ENCODE peak calls at places on chromosomes 11 and 22, in seven cellular contexts. B, C, S, N, V, A and D are unnamed samples.

GRCh38 chr11:59753650-59754493 is 1.3 kb upstream of the STX3 start:
- DNase-seq in A (peak), C (peak), B (peak), N (peak), S (peak), V (peak), D (peak)

GRCh38 chr11:57647368-57647767 is 2.3 kb downstream of the YPEL4 start:
- DNase-seq in V (no peak), B (no peak), C (no peak), A (no peak), N (no peak), S (no peak), D (no peak)

GRCh38 chr11:77213029-77213579 is 85.1 kb downstream of the MYO7A start:
- DNase-seq in V (no peak), C (no peak), S (no peak), A (peak), B (no peak), N (no peak), D (no peak)

GRCh38 chr11:111836766-111837165 is 34.6 kb downstream of the ALG9 start:
- DNase-seq in C (no peak), N (peak), V (no peak), B (no peak), S (no peak), A (no peak), D (no peak)

GRCh38 chr11:121582296-121582695 is 129.5 kb upstream of the SORL1-AS1 start:
- DNase-seq in S (no peak), C (no peak), N (no peak), A (no peak), V (no peak), B (no peak), D (no peak)

GRCh38 chr11:6856871-6857270 is 6.0 kb upstream of the OR10A2 start:
- DNase-seq in V (no peak), N (no peak), C (no peak), A (no peak), S (no peak), B (no peak), D (no peak)

GRCh38 chr11:111329306-111330204 is 31.2 kb downstream of the POU2AF3 start:
- DNase-seq in V (no peak), N (no peak), C (no peak), S (no peak), A (no peak), B (no peak), D (peak)

GRCh38 chr11:30789270-30789669 is 203.1 kb upstream of the MPPED2 start:
- DNase-seq in V (no peak), C (no peak), S (no peak), A (no peak), B (no peak), N (peak), D (no peak)

GRCh38 chr11:20035701-20036601 is 124.3 kb downstream of the DBX1 start:
- DNase-seq in C (peak), S (no peak), A (no peak), B (no peak), N (peak), V (peak), D (no peak)

GRCh38 chr11:21865541-21865940 is 327.3 kb upstream of the ANO5 start:
- DNase-seq in S (no peak), V (no peak), A (no peak), B (no peak), C (no peak), N (no peak), D (no peak)

GRCh38 chr22:32142600-32142999 is 16.5 kb downstream of the C22orf42 start:
- DNase-seq in C (no peak), B (no peak), S (no peak), V (no peak), N (no peak), A (no peak), D (no peak)

GRCh38 chr22:46990937-46991520 is 228.6 kb downstream of the TBC1D22A start:
- DNase-seq in A (no peak), B (no peak), V (no peak), N (no peak), S (no peak), C (no peak), D (no peak)

GRCh38 chr11:11230802-11231562 is 122.1 kb downstream of the CSNK2A3 start:
- DNase-seq in C (no peak), N (no peak), A (no peak), V (no peak), B (no peak), S (no peak), D (no peak)

DNA sequence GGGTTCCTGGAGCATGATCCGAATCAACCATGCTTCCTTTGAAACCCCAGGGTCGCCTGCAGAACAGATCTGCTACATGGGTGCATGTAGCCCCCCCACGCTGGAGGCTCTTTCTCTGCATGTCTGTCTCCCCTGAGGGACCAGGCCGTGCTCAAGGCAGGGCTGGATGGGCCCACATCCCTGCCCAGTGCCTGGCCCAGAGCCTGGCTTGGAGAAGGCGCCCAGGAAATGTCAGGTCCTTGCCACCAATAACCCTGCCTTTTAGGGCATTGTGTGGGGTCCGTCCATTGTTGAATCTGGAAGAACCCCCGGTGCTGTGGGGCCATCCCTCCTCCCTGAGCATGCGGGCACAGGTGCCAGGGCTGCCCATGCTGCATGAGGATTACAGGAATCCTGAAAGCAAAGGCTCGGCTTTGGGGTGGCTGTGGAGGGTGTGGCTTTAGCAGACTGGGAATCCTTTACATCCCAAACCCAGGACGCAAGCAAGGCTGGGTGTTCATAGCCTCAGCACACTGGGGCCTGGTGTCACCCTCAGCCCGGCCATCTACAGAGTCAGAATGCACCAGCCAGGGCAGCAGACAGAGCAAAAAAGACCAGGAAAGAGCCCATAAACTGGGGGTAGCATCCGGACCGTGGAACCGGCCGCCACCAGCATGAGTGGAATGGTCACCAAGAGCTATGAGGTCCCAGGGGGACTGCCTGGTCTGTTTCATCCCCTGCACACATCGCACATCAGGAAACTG is 48.2 kb downstream of the RTL6 start:
- DNase-seq in N (no peak), V (no peak), A (no peak), C (no peak), S (no peak), B (no peak), D (no peak)
- H3K27ac ChIP-seq in N (peak), V (peak), A (no peak), C (peak), S (no peak), B (no peak), D (no peak)

GRCh38 chr22:43812149-43812842 is at the start of gene EFCAB6:
- DNase-seq in V (peak), S (peak), A (peak), B (peak), N (peak), C (peak), D (peak)
- H3K27ac ChIP-seq in V (peak), S (peak), A (peak), B (peak), N (peak), C (peak), D (peak)

GRCh38 chr11:64885367-64886286 is 7.2 kb upstream of the EHD1 start:
- DNase-seq in V (peak), S (no peak), A (no peak), B (no peak), C (peak), N (peak), D (no peak)

GRCh38 chr11:64887234-64887756 is 8.9 kb upstream of the EHD1 start:
- DNase-seq in S (no peak), A (no peak), V (no peak), C (no peak), B (no peak), N (no peak), D (no peak)

GRCh38 chr11:64888761-64889511 is 10.5 kb upstream of the EHD1 start:
- DNase-seq in N (no peak), A (no peak), V (no peak), C (no peak), B (no peak), S (no peak), D (no peak)

GRCh38 chr11:64888406-64888757 is 10.0 kb upstream of the EHD1 start:
- DNase-seq in A (no peak), V (no peak), B (no peak), N (no peak), C (no peak), S (no peak), D (no peak)

GRCh38 chr11:64887757-64888405 is 9.5 kb upstream of the EHD1 start:
- DNase-seq in B (peak), A (no peak), V (peak), C (no peak), S (peak), N (peak), D (peak)
- H3K27ac ChIP-seq in B (peak), A (no peak), V (no peak), C (no peak), S (no peak), N (no peak), D (no peak)

DNA sequence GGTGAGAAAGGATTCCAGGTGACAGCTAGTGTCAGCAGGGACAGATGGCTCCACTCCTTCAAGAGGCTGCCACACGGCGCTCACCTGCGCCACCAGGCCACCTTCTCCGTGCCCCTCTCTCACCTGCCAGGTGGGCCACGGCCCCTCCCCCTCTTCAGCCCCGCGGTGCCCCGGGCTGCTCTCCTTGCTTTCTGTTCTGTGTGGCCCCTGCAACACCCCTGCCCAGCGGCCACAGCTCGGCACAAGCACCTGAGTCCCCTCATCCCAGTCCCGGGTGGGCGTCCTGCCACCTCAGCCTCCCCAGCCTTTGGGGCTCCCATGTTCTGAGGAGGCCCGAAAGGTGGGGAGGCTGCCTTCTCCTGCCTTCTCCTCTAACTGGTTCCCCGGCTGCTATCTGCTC is 46.4 kb downstream of the APOL1 start:
- DNase-seq in S (no peak), V (no peak), B (no peak), N (no peak), A (no peak), C (no peak), D (peak)
- H3K27ac ChIP-seq in S (no peak), V (no peak), B (no peak), N (no peak), A (peak), C (peak), D (no peak)

GRCh38 chr11:42034821-42035220 is 575.4 kb upstream of the LRRC4C start:
- DNase-seq in N (no peak), A (no peak), B (no peak), C (no peak), V (no peak), S (no peak), D (no peak)
- H3K27ac ChIP-seq in N (no peak), A (no peak), B (no peak), C (no peak), V (no peak), S (no peak), D (no peak)

DNA sequence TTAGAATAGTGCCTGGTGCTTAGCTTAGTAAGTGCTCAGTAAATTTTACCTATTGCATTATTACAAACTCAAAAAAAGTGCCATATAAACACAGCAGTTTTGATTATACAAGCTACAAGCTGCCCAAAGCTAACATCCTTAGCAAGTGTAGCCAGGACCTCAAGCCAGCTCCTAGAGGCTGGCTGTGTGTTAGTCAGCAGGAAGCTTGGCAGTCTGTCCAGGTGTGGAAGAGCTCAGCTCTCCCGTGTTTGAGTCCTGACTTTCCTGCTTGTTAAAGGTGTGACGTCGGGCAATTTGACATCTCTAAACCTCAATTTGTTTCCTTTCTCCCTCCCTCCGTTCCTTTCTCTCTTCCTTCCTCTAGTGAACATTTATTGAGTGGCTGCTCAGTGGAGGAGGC is 68.5 kb downstream of the PRR5L start:
- DNase-seq in B (no peak), C (no peak), A (no peak), N (no peak), V (no peak), S (no peak), D (no peak)
- H3K27ac ChIP-seq in B (no peak), C (no peak), A (no peak), N (no peak), V (no peak), S (no peak), D (no peak)